ENCODE peak calls at places on chromosomes 12 and 14, in eight cellular contexts. E, T, H, R, W, A, Y and U are unnamed samples. For H3K4me1, the result is how much of the 10 kb centered on the place peaks cover.

GRCh38 chr12:12685305-12685704 is 10.7 kb downstream of the GPR19 start:
- DNase-seq in T (peak), W (no peak), E (no peak), R (no peak), A (no peak), H (no peak), Y (no peak), U (no peak)

GRCh38 chr12:75644472-75645072 is 133.2 kb upstream of the KRR1 start:
- DNase-seq in H (no peak), T (no peak), W (no peak), Y (no peak), A (no peak), E (no peak), R (no peak), U (no peak)

GRCh38 chr14:34043627-34044372 is 92.9 kb upstream of the EGLN3 start:
- DNase-seq in R (no peak), W (no peak), A (no peak), Y (no peak), T (peak), E (no peak), H (no peak), U (no peak)

GRCh38 chr12:48678561-48679185 is 3.4 kb downstream of the KANSL2 start:
- DNase-seq in E (no peak), Y (no peak), T (no peak), W (no peak), A (no peak), H (no peak), R (no peak), U (no peak)

GRCh38 chr14:92755495-92755894 is 7.1 kb upstream of the LGMN start:
- DNase-seq in A (no peak), Y (no peak), E (no peak), H (no peak), W (no peak), T (no peak), R (no peak), U (no peak)

GRCh38 chr14:50530358-50530757 is 2.0 kb downstream of the MAP4K5 start:
- DNase-seq in A (no peak), E (no peak), Y (no peak), T (no peak), H (no peak), W (no peak), R (no peak), U (no peak)

GRCh38 chr14:104222396-104223036 is 84.1 kb downstream of the KIF26A start:
- DNase-seq in H (no peak), Y (no peak), W (no peak), A (no peak), T (no peak), R (no peak), E (peak), U (no peak)

GRCh38 chr12:49832836-49833421 is 4.7 kb upstream of the NCKAP5L start:
- DNase-seq in Y (no peak), R (no peak), W (no peak), A (no peak), E (no peak), T (no peak), H (no peak), U (no peak)

GRCh38 chr12:52389313-52390207 is 4.1 kb upstream of the KRT84 start:
- DNase-seq in R (no peak), E (no peak), H (no peak), A (no peak), W (no peak), T (peak), Y (no peak), U (no peak)

GRCh38 chr12:8603858-8604257 is 8.8 kb downstream of the AICDA start:
- DNase-seq in T (peak), W (no peak), A (no peak), H (no peak), R (no peak), E (no peak), Y (no peak), U (no peak)

GRCh38 chr12:13273097-13273496 is 76.6 kb downstream of the EMP1 start:
- DNase-seq in A (no peak), E (no peak), W (no peak), T (no peak), R (no peak), H (no peak), Y (no peak), U (no peak)

GRCh38 chr12:103205906-103206305 is 248.4 kb downstream of the ASCL1 start:
- DNase-seq in Y (no peak), R (no peak), H (no peak), W (no peak), E (no peak), T (no peak), A (no peak), U (no peak)

GRCh38 chr12:78087363-78087675 is 256.6 kb downstream of the NAV3 start:
- DNase-seq in E (no peak), A (no peak), T (no peak), Y (no peak), W (no peak), R (no peak), H (no peak), U (no peak)

GRCh38 chr12:81378601-81379000 is 300.7 kb downstream of the ACSS3 start:
- DNase-seq in H (no peak), A (no peak), Y (no peak), W (no peak), R (no peak), E (no peak), T (no peak), U (no peak)

GRCh38 chr14:105149146-105149781 is 19.3 kb downstream of the JAG2 start:
- DNase-seq in E (no peak), A (no peak), R (no peak), T (no peak), Y (no peak), W (no peak), H (no peak), U (no peak)

GRCh38 chr12:121711925-121712461 is 559 bp upstream of the TMEM120B start:
- DNase-seq in Y (peak), A (peak), R (no peak), E (peak), H (peak), W (peak), T (peak), U (no peak)

GRCh38 chr12:54988402-54989054 is 4.0 kb upstream of the TESPA1 start:
- DNase-seq in W (no peak), Y (peak), R (no peak), T (no peak), E (peak), A (peak), H (peak), U (no peak)

GRCh38 chr12:130621696-130622298 is 94.3 kb downstream of the RIMBP2 start:
- DNase-seq in R (no peak), A (no peak), E (no peak), T (no peak), W (no peak), Y (no peak), H (no peak), U (no peak)

GRCh38 chr12:9813821-9814798 is 13.2 kb upstream of the KLRF1 start:
- DNase-seq in T (peak), Y (peak), E (peak), A (peak), W (peak), R (no peak), H (peak), U (peak)

GRCh38 chr12:120357104-120357503 is 11.9 kb downstream of the MSI1 start:
- DNase-seq in E (no peak), Y (no peak), A (no peak), W (no peak), H (no peak), T (no peak), R (no peak), U (no peak)

GRCh38 chr14:97491697-97492096 is 694.5 kb downstream of the VRK1 start:
- DNase-seq in T (no peak), E (no peak), R (no peak), W (no peak), A (no peak), H (no peak), Y (no peak), U (no peak)

GRCh38 chr12:104546575-104546974 is 89.8 kb downstream of the CHST11 start:
- DNase-seq in T (no peak), Y (no peak), A (no peak), E (no peak), H (no peak), W (no peak), R (no peak), U (no peak)

GRCh38 chr12:120649442-120650248 is 9.2 kb downstream of the CABP1 start:
- DNase-seq in A (no peak), R (no peak), T (peak), E (no peak), Y (no peak), H (peak), W (no peak), U (no peak)

GRCh38 chr14:73714656-73715081 is 485 bp upstream of the PNMA1 start:
- DNase-seq in R (no peak), H (no peak), W (no peak), T (no peak), Y (no peak), A (no peak), E (no peak), U (no peak)

GRCh38 chr12:39990122-39991101 is 115.5 kb downstream of the SLC2A13 start:
- DNase-seq in R (no peak), Y (peak), H (peak), E (no peak), T (peak), A (peak), W (peak), U (peak)

GRCh38 chr14:50736932-50737419 is 68.9 kb upstream of the SAV1 start:
- DNase-seq in R (no peak), A (no peak), T (no peak), W (no peak), Y (no peak), E (no peak), H (no peak), U (no peak)

GRCh38 chr12:6177593-6178358 is 22.4 kb upstream of the CD9 start:
- DNase-seq in R (no peak), Y (no peak), W (no peak), H (no peak), T (no peak), E (no peak), A (no peak), U (no peak)

GRCh38 chr14:85531594-85532391 is 1.8 kb downstream of the FLRT2 start:
- DNase-seq in E (peak), H (peak), A (peak), W (peak), R (no peak), Y (peak), T (peak), U (peak)

GRCh38 chr12:6355491-6356373 is 13.9 kb upstream of the TNFRSF1A start:
- DNase-seq in H (no peak), R (no peak), T (peak), A (no peak), E (no peak), Y (no peak), W (no peak), U (no peak)

GRCh38 chr12:85688837-85689236 is 147.4 kb downstream of the RASSF9 start:
- DNase-seq in H (no peak), T (peak), R (no peak), E (no peak), A (no peak), W (no peak), Y (no peak), U (no peak)
- TF ChIP-seq CTCF in H (no peak), T (no peak), R (no peak), E (no peak), A (no peak), W (no peak), Y (no peak), U (no peak)

DNA sequence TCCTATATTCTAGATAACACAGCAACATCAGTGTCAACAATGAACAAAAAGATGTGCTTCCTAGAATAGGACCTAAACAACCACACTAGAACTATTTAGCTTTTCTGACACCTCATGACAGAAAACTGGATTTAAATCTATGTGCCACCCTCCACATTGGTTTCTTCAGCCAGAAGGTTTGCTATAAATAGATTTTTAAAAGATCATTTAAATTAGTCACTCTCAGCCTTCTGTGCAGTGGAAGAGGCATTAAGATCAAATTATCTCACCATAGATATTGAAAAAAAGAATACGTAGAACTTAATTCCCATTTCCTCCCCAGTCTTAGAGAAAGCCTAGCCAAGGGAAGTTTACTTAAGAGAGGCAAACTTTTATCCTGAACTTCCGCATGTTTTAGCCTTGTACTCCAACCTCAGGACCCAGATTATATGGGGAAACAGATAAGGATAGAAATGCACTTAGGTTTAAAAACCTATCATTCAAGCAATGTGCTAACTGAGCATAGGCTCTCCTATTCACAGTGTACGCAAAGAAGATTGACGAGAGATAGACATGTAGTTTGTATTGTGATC is 59.6 kb downstream of the NELL2 start:
- DNase-seq in T (no peak), Y (no peak), R (no peak), E (no peak), A (no peak), H (no peak), W (no peak), U (no peak)
- H3K4me1 ChIP-seq in T (under half), Y (under half), R (under half), E (under half), A (under half), H (under half), W (under half), U (under half)

GRCh38 chr14:88533203-88533602 is 21.6 kb downstream of the PTPN21 start:
- DNase-seq in H (no peak), E (no peak), W (no peak), A (no peak), Y (no peak), T (peak), R (no peak), U (no peak)

GRCh38 chr14:88535813-88536212 is 19.0 kb downstream of the PTPN21 start:
- DNase-seq in A (no peak), W (no peak), Y (peak), T (no peak), H (no peak), E (no peak), R (no peak), U (no peak)

GRCh38 chr14:88535149-88535548 is 19.7 kb downstream of the PTPN21 start:
- DNase-seq in R (no peak), Y (peak), T (peak), W (peak), E (no peak), A (no peak), H (no peak), U (no peak)
- TF ChIP-seq CTCF in R (no peak), Y (peak), T (no peak), W (no peak), E (no peak), A (no peak), H (no peak), U (no peak)

DNA sequence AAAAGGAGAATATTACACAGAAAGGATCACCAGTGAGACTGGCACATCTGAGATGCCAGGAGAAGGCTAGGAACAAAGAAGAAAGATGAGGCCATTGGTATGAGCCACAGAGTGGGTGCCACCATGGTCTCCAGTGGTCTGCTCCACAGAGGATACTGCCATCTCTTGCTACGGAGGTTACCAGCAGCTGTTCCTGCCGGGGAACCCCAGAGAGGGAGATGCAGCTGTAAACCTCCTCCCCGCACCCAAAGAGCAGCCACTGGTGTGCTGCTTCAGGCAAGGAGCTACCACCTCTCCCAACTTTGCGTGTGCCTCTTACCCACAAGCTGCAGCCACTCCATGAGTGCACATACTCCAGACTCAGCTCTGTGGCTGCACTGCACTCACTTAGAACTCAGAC is 201.5 kb upstream of the RTL1 start:
- DNase-seq in A (no peak), Y (no peak), T (no peak), R (no peak), H (no peak), W (no peak), E (no peak), U (no peak)
- H3K4me1 ChIP-seq in A (under half), Y (under half), T (under half), R (under half), H (under half), W (under half), E (under half), U (under half)

GRCh38 chr14:86675059-86675458 is 1145.1 kb downstream of the FLRT2 start:
- DNase-seq in E (no peak), A (no peak), R (no peak), H (no peak), W (no peak), T (peak), Y (no peak), U (no peak)
- TF ChIP-seq CTCF in E (no peak), A (no peak), R (no peak), H (no peak), W (no peak), T (peak), Y (no peak), U (no peak)

DNA sequence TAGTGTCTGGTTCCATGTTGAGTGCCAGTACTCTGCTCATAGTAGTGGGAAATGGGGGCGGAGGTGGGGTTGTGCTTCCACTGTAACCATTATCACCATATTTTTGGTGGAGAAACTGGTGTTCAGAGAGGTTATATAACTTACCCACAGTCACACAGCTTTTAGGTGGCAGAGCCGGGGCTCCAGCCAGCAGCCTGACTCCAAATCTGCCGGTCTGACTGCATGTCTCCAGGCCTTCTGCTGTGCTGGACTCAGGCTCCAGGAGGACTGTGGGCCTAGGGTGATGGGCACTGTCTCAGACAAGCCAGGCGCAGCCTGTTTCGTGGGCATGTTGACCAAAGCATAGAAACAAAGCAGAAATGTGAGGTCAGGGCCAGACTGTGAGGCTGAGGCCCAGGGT is 104.3 kb downstream of the ADCK1 start:
- DNase-seq in H (no peak), A (no peak), Y (no peak), T (no peak), W (no peak), E (no peak), R (no peak), U (no peak)
- H3K4me1 ChIP-seq in H (under half), A (under half), Y (under half), T (under half), W (under half), E (under half), R (under half), U (under half)

DNA sequence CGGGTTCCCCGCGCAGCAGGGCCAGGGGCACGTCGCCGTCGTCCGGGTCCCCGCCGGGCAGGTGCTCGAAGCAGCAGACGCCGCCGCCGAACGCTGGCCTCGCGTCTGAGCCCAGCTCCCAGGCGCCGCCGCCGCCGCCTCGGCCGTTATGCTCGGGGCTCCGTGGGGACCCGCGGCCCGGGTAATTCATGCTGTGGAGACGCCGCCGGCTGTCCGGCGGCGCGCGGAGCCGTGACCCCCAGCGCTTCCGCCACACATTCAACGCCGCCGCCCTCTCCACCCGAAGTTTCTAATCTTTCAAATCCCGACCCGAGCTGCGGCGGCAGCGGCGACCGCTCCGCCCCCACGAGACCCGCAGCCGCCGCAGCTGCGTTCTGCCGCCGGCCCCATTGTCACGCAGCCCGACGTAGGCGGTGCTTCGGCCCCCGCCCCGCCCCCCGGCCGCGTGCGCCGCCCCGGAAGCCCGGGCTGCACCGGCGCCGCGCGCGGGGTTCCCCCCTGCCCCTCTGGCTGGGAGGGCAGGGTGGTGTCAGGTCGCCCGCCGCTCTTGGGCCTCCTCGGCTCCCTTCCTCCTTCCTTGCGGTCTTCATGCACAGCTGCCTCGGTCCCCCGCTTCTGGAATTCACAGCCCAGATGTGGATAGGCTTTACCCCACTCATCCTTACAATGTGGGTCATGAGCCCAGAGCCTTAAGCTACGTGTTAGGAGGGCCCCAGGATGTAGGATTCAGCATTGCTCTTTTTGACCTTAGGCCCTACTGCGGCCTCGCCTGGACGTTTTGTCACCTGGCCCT is at the start of gene DDHD1:
- DNase-seq in T (peak), E (peak), H (peak), A (peak), R (peak), Y (peak), W (peak), U (peak)
- TF ChIP-seq CTCF in T (no peak), E (no peak), H (no peak), A (no peak), R (no peak), Y (no peak), W (no peak), U (no peak)

DNA sequence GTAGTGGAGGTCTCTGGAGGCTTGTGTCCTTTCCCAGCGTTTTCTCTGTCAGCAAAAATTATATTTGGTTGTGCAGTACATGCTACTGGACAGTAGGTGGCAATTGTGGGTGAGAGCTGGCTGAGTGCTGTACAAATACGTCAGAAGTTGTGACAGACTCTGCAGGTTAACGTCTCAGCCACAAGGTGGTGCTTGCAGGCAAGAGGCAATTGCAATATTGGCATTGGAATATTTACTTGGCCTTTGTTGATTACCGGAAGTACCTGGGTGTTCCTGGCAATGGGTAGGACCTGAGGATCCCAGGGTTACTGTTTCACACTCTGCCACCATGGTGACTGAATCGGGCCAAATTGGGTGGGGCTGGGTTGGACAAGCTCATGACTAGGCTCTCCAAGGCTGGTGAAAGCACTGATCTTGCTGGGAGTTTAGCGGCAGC is 333.9 kb upstream of the LMO3 start:
- DNase-seq in H (no peak), R (no peak), E (no peak), T (peak), A (peak), W (peak), Y (peak), U (no peak)
- H3K4me1 ChIP-seq in H (under half), R (under half), E (under half), T (under half), A (under half), W (under half), Y (under half), U (under half)